ENCODE peak calls at places on chromosomes 1 and 21, in four cellular contexts. One of them, this sample, is unnamed.

GRCh38 chr1:226660410-226661182 is 78.5 kb downstream of the ITPKB start:
- DNase-seq in hepatocyte: no peak
- DNase-seq in fibroblast of pulmonary artery: peak
- DNase-seq in astrocyte of the cerebellum: no peak
- DNase-seq in this sample: no peak

GRCh38 chr1:41475346-41475745 is 9.1 kb downstream of the EDN2 start:
- DNase-seq in hepatocyte: no peak
- DNase-seq in fibroblast of pulmonary artery: no peak
- DNase-seq in astrocyte of the cerebellum: no peak
- DNase-seq in this sample: no peak

GRCh38 chr21:44405948-44406872 is 49.1 kb upstream of the LRRC3 start:
- DNase-seq in hepatocyte: no peak
- DNase-seq in astrocyte of the cerebellum: no peak
- DNase-seq in fibroblast of pulmonary artery: no peak
- DNase-seq in this sample: no peak

GRCh38 chr1:200226268-200226968 is 183.4 kb downstream of the ZNF281 start:
- DNase-seq in fibroblast of pulmonary artery: peak
- DNase-seq in hepatocyte: no peak
- DNase-seq in astrocyte of the cerebellum: no peak
- DNase-seq in this sample: no peak

GRCh38 chr21:42651515-42652401 is 1.7 kb upstream of the PDE9A start:
- DNase-seq in hepatocyte: no peak
- DNase-seq in astrocyte of the cerebellum: no peak
- DNase-seq in fibroblast of pulmonary artery: no peak
- DNase-seq in this sample: no peak

GRCh38 chr1:204560590-204560989 is 44.4 kb downstream of the MDM4 start:
- DNase-seq in hepatocyte: peak
- DNase-seq in astrocyte of the cerebellum: no peak
- DNase-seq in fibroblast of pulmonary artery: peak
- DNase-seq in this sample: no peak

GRCh38 chr1:228141871-228142615 is 2.0 kb downstream of the GUK1 start:
- DNase-seq in astrocyte of the cerebellum: no peak
- DNase-seq in fibroblast of pulmonary artery: no peak
- DNase-seq in hepatocyte: no peak
- DNase-seq in this sample: no peak

GRCh38 chr1:35577071-35577998 is 4.2 kb downstream of the TFAP2E start:
- DNase-seq in fibroblast of pulmonary artery: no peak
- DNase-seq in hepatocyte: no peak
- DNase-seq in astrocyte of the cerebellum: no peak
- DNase-seq in this sample: no peak

GRCh38 chr1:53025034-53025777 is 36.8 kb upstream of the PODN start:
- DNase-seq in fibroblast of pulmonary artery: peak
- DNase-seq in hepatocyte: peak
- DNase-seq in astrocyte of the cerebellum: no peak
- DNase-seq in this sample: no peak

GRCh38 chr1:42081475-42081874 is 71.7 kb upstream of the GUCA2B start:
- DNase-seq in astrocyte of the cerebellum: no peak
- DNase-seq in fibroblast of pulmonary artery: no peak
- DNase-seq in hepatocyte: peak
- DNase-seq in this sample: no peak

GRCh38 chr1:29639156-29639736 is 402.9 kb downstream of the PTPRU start:
- DNase-seq in hepatocyte: no peak
- DNase-seq in fibroblast of pulmonary artery: no peak
- DNase-seq in astrocyte of the cerebellum: no peak
- DNase-seq in this sample: no peak

GRCh38 chr1:226417350-226417749 is 9.5 kb upstream of the PARP1 start:
- DNase-seq in hepatocyte: no peak
- DNase-seq in fibroblast of pulmonary artery: no peak
- DNase-seq in astrocyte of the cerebellum: no peak
- DNase-seq in this sample: no peak

GRCh38 chr1:235397733-235398132 is 30.5 kb downstream of the TBCE start:
- DNase-seq in hepatocyte: peak
- DNase-seq in fibroblast of pulmonary artery: peak
- DNase-seq in astrocyte of the cerebellum: peak
- DNase-seq in this sample: peak

GRCh38 chr1:236534164-236534651 is 10.4 kb downstream of the LGALS8 start:
- DNase-seq in fibroblast of pulmonary artery: peak
- DNase-seq in astrocyte of the cerebellum: peak
- DNase-seq in hepatocyte: no peak
- DNase-seq in this sample: no peak

GRCh38 chr1:161390559-161390858 is 22.8 kb upstream of the CFAP126 start:
- DNase-seq in hepatocyte: no peak
- DNase-seq in fibroblast of pulmonary artery: no peak
- DNase-seq in astrocyte of the cerebellum: no peak
- DNase-seq in this sample: no peak

GRCh38 chr1:236515443-236515958 is 8.3 kb upstream of the LGALS8 start:
- DNase-seq in fibroblast of pulmonary artery: no peak
- DNase-seq in hepatocyte: no peak
- DNase-seq in astrocyte of the cerebellum: peak
- DNase-seq in this sample: no peak

GRCh38 chr1:41439234-41439633 is 45.2 kb downstream of the EDN2 start:
- DNase-seq in hepatocyte: no peak
- DNase-seq in fibroblast of pulmonary artery: no peak
- DNase-seq in astrocyte of the cerebellum: no peak
- DNase-seq in this sample: no peak

GRCh38 chr1:41380979-41381690 is 19.9 kb downstream of the FOXO6 start:
- DNase-seq in astrocyte of the cerebellum: no peak
- DNase-seq in hepatocyte: peak
- DNase-seq in fibroblast of pulmonary artery: no peak
- DNase-seq in this sample: no peak

GRCh38 chr1:226436855-226437491 is 29.1 kb upstream of the PARP1 start:
- DNase-seq in hepatocyte: no peak
- DNase-seq in astrocyte of the cerebellum: no peak
- DNase-seq in fibroblast of pulmonary artery: no peak
- DNase-seq in this sample: no peak

GRCh38 chr1:201461193-201461657 is 7.8 kb downstream of the PHLDA3 start:
- DNase-seq in hepatocyte: peak
- DNase-seq in fibroblast of pulmonary artery: peak
- DNase-seq in astrocyte of the cerebellum: peak
- DNase-seq in this sample: peak

GRCh38 chr1:244138399-244138798 is 87.3 kb downstream of the ZBTB18 start:
- DNase-seq in fibroblast of pulmonary artery: no peak
- DNase-seq in astrocyte of the cerebellum: no peak
- DNase-seq in hepatocyte: no peak
- DNase-seq in this sample: no peak

GRCh38 chr1:65524931-65525296 is 104.4 kb downstream of the LEPR start:
- DNase-seq in hepatocyte: no peak
- DNase-seq in astrocyte of the cerebellum: no peak
- DNase-seq in fibroblast of pulmonary artery: no peak
- DNase-seq in this sample: no peak

GRCh38 chr1:165630629-165631402 is at the start of gene MGST3:
- DNase-seq in fibroblast of pulmonary artery: peak
- DNase-seq in hepatocyte: peak
- DNase-seq in astrocyte of the cerebellum: peak
- DNase-seq in this sample: peak

GRCh38 chr21:33279330-33279820 is 13.2 kb downstream of the IL10RB start:
- DNase-seq in astrocyte of the cerebellum: no peak
- DNase-seq in fibroblast of pulmonary artery: no peak
- DNase-seq in hepatocyte: no peak
- DNase-seq in this sample: no peak

GRCh38 chr21:34369741-34370140 is 5.6 kb upstream of the SMIM11 start:
- DNase-seq in astrocyte of the cerebellum: no peak
- DNase-seq in hepatocyte: no peak
- DNase-seq in fibroblast of pulmonary artery: no peak
- DNase-seq in this sample: no peak

GRCh38 chr1:209756608-209757445 is 974 bp downstream of the TRAF3IP3 start:
- DNase-seq in fibroblast of pulmonary artery: no peak
- DNase-seq in hepatocyte: no peak
- DNase-seq in astrocyte of the cerebellum: no peak
- DNase-seq in this sample: no peak

GRCh38 chr1:228743405-228743804 is 8.1 kb downstream of the RHOU start:
- DNase-seq in astrocyte of the cerebellum: no peak
- DNase-seq in hepatocyte: no peak
- DNase-seq in fibroblast of pulmonary artery: no peak
- DNase-seq in this sample: no peak

GRCh38 chr1:113942527-113942926 is 13.4 kb downstream of the HIPK1 start:
- DNase-seq in hepatocyte: no peak
- DNase-seq in astrocyte of the cerebellum: no peak
- DNase-seq in fibroblast of pulmonary artery: no peak
- DNase-seq in this sample: no peak

GRCh38 chr1:71231751-71232150 is 150.9 kb upstream of the ZRANB2 start:
- DNase-seq in hepatocyte: no peak
- DNase-seq in astrocyte of the cerebellum: no peak
- DNase-seq in fibroblast of pulmonary artery: no peak
- DNase-seq in this sample: no peak

GRCh38 chr1:172653015-172653709 is 5.7 kb upstream of the FASLG start:
- DNase-seq in fibroblast of pulmonary artery: peak
- DNase-seq in astrocyte of the cerebellum: no peak
- DNase-seq in hepatocyte: no peak
- DNase-seq in this sample: no peak

GRCh38 chr1:206685256-206685748 is 597 bp downstream of the MAPKAPK2 start:
- DNase-seq in astrocyte of the cerebellum: no peak
- DNase-seq in fibroblast of pulmonary artery: no peak
- DNase-seq in hepatocyte: peak
- DNase-seq in this sample: no peak

GRCh38 chr1:165053273-165053835 is 303.2 kb downstream of the LMX1A start:
- DNase-seq in fibroblast of pulmonary artery: no peak
- DNase-seq in astrocyte of the cerebellum: no peak
- DNase-seq in hepatocyte: no peak
- DNase-seq in this sample: no peak

GRCh38 chr1:54558434-54559030 is 10.5 kb downstream of the ACOT11 start:
- DNase-seq in fibroblast of pulmonary artery: no peak
- DNase-seq in astrocyte of the cerebellum: no peak
- DNase-seq in hepatocyte: peak
- DNase-seq in this sample: no peak

GRCh38 chr1:151970641-151971040 is 23.0 kb downstream of the S100A10 start:
- DNase-seq in fibroblast of pulmonary artery: no peak
- DNase-seq in astrocyte of the cerebellum: no peak
- DNase-seq in hepatocyte: no peak
- DNase-seq in this sample: no peak

GRCh38 chr1:167165948-167166702 is 54.6 kb upstream of the POU2F1 start:
- DNase-seq in astrocyte of the cerebellum: no peak
- DNase-seq in hepatocyte: peak
- DNase-seq in fibroblast of pulmonary artery: no peak
- DNase-seq in this sample: no peak

GRCh38 chr1:92298573-92299476 is at the start of the genes GLMN and RPAP2:
- DNase-seq in hepatocyte: peak
- DNase-seq in astrocyte of the cerebellum: peak
- DNase-seq in fibroblast of pulmonary artery: peak
- DNase-seq in this sample: peak

GRCh38 chr21:25912402-25912746 is 177.6 kb downstream of the GABPA start:
- DNase-seq in hepatocyte: no peak
- DNase-seq in astrocyte of the cerebellum: no peak
- DNase-seq in fibroblast of pulmonary artery: no peak
- DNase-seq in this sample: no peak

GRCh38 chr21:25910809-25911208 is 176.0 kb downstream of the GABPA start:
- DNase-seq in fibroblast of pulmonary artery: no peak
- DNase-seq in astrocyte of the cerebellum: no peak
- DNase-seq in hepatocyte: no peak
- DNase-seq in this sample: no peak

GRCh38 chr21:25913488-25913887 is 178.7 kb downstream of the GABPA start:
- DNase-seq in fibroblast of pulmonary artery: no peak
- DNase-seq in hepatocyte: no peak
- DNase-seq in astrocyte of the cerebellum: no peak
- DNase-seq in this sample: no peak

GRCh38 chr21:25909341-25909740 is 174.6 kb downstream of the GABPA start:
- DNase-seq in astrocyte of the cerebellum: no peak
- DNase-seq in fibroblast of pulmonary artery: no peak
- DNase-seq in hepatocyte: no peak
- DNase-seq in this sample: no peak

GRCh38 chr21:25911730-25912401 is 177.1 kb downstream of the GABPA start:
- DNase-seq in astrocyte of the cerebellum: no peak
- DNase-seq in fibroblast of pulmonary artery: no peak
- DNase-seq in hepatocyte: no peak
- DNase-seq in this sample: no peak
- H3K4me3 ChIP-seq in astrocyte of the cerebellum: no peak
- H3K4me3 ChIP-seq in fibroblast of pulmonary artery: no peak
- H3K4me3 ChIP-seq in hepatocyte: no peak
- H3K4me3 ChIP-seq in this sample: no peak

GRCh38 chr1:168386949-168387586 is 106.4 kb downstream of the TBX19 start:
- DNase-seq in astrocyte of the cerebellum: no peak
- DNase-seq in hepatocyte: peak
- DNase-seq in fibroblast of pulmonary artery: peak
- DNase-seq in this sample: no peak
- TF ChIP-seq CTCF in astrocyte of the cerebellum: no peak
- TF ChIP-seq CTCF in hepatocyte: peak
- TF ChIP-seq CTCF in fibroblast of pulmonary artery: no peak
- TF ChIP-seq CTCF in this sample: no peak

DNA sequence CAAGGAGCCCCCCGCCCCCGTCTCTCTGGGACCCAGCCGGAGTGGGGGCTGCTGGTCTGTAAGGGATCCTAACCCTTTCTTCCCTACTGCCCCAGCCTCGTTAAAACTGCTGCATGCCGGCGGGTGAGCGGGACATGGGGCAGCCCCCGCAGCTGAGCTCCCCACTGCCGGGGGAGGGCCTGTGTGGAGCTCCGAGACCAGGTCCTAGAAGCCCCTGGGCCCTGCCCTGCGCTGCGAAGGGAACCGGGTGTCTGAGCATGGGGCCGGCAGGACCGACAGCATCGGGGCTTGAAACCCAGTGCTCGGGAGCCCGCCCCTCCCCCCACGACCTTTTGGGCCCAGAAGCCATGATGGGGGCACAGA is 9.2 kb upstream of the COL6A1 start:
- DNase-seq in hepatocyte: peak
- DNase-seq in astrocyte of the cerebellum: no peak
- DNase-seq in fibroblast of pulmonary artery: no peak
- DNase-seq in this sample: no peak
- H3K4me3 ChIP-seq in hepatocyte: peak
- H3K4me3 ChIP-seq in astrocyte of the cerebellum: no peak
- H3K4me3 ChIP-seq in fibroblast of pulmonary artery: no peak
- H3K4me3 ChIP-seq in this sample: no peak

DNA sequence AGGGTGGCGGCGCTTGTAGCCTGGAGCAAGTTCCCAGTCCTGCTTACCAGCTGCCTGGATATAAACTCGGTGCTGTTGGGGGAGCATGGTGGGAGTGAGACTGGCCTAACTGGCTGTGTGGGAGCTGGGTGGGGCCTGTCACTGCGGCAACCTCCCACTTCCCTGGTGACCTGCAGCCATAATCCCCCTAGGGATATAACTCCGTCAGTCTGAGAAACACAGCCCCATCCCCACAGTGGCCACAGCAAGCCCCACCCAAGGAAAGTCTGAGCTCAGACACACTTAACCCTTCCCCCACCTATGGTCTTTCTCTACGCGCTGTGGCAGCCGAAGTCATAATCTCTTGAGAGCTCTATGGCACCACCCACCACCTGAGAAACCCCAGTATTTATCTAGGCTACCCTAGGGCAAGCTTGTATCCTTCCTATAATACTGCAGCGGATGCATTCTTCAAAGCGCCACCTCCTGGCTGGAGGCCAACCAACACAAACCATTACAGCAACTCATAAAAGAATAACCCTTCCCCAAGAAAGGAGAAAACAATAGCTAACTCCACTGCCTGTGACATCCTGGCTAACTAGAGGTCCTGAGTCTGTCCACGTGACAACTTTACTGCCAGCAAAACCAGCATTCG is 57.4 kb downstream of the ZNF648 start:
- DNase-seq in hepatocyte: no peak
- DNase-seq in astrocyte of the cerebellum: no peak
- DNase-seq in fibroblast of pulmonary artery: no peak
- DNase-seq in this sample: no peak
- TF ChIP-seq CTCF in hepatocyte: no peak
- TF ChIP-seq CTCF in astrocyte of the cerebellum: no peak
- TF ChIP-seq CTCF in fibroblast of pulmonary artery: no peak
- TF ChIP-seq CTCF in this sample: no peak

GRCh38 chr1:241711326-241711725 is 59.2 kb downstream of the WDR64 start:
- DNase-seq in hepatocyte: no peak
- DNase-seq in astrocyte of the cerebellum: no peak
- DNase-seq in fibroblast of pulmonary artery: no peak
- DNase-seq in this sample: no peak
- H3K4me3 ChIP-seq in hepatocyte: no peak
- H3K4me3 ChIP-seq in astrocyte of the cerebellum: no peak
- H3K4me3 ChIP-seq in fibroblast of pulmonary artery: no peak
- H3K4me3 ChIP-seq in this sample: no peak

GRCh38 chr1:220768127-220768601 is 18.5 kb upstream of the MTARC1 start:
- DNase-seq in astrocyte of the cerebellum: no peak
- DNase-seq in hepatocyte: no peak
- DNase-seq in fibroblast of pulmonary artery: peak
- DNase-seq in this sample: no peak
- TF ChIP-seq CTCF in astrocyte of the cerebellum: no peak
- TF ChIP-seq CTCF in hepatocyte: no peak
- TF ChIP-seq CTCF in fibroblast of pulmonary artery: peak
- TF ChIP-seq CTCF in this sample: no peak

This sample was measured in AG04449.